ENCODE peak calls at places on chromosomes 13 and 19, in seven cellular contexts. U, D, L, N, Y, T and W are unnamed samples.

GRCh38 chr13:34265016-34265692 is 447.2 kb downstream of the RFC3 start:
- DNase-seq in Y (no peak), D (no peak), L (no peak), U (no peak), T (no peak), N (no peak), W (no peak)

GRCh38 chr13:26991508-26992181 is 180.0 kb downstream of the USP12 start:
- DNase-seq in T (no peak), N (no peak), Y (no peak), L (peak), D (no peak), U (no peak), W (peak)

GRCh38 chr13:64591981-64592380 is 2638.2 kb downstream of the PCDH9 start:
- DNase-seq in N (no peak), L (no peak), D (no peak), Y (no peak), U (peak), T (no peak), W (no peak)

GRCh38 chr19:35140207-35140897 is 1.7 kb downstream of the FXYD1 start:
- DNase-seq in L (no peak), T (no peak), Y (no peak), U (no peak), D (no peak), N (no peak), W (no peak)

GRCh38 chr13:112014857-112015256 is 52.1 kb upstream of the SOX1 start:
- DNase-seq in L (no peak), D (no peak), T (no peak), U (no peak), Y (no peak), N (no peak), W (no peak)

GRCh38 chr13:58587183-58587582 is 955.6 kb downstream of the PCDH17 start:
- DNase-seq in N (no peak), T (peak), L (no peak), D (no peak), Y (no peak), U (no peak), W (no peak)

GRCh38 chr13:37797606-37798005 is 72.0 kb downstream of the TRPC4 start:
- DNase-seq in N (no peak), Y (no peak), T (no peak), D (no peak), U (no peak), L (no peak), W (no peak)

GRCh38 chr13:99746857-99747710 is 224.5 kb downstream of the ZIC5 start:
- DNase-seq in T (no peak), Y (no peak), N (no peak), D (no peak), U (no peak), L (no peak), W (no peak)

GRCh38 chr13:90766503-90766902 is 581.0 kb upstream of the MIR17HG start:
- DNase-seq in D (no peak), L (no peak), T (no peak), N (no peak), Y (no peak), U (no peak), W (no peak)

GRCh38 chr13:57114945-57115344 is 25.8 kb upstream of the PRR20A start:
- DNase-seq in N (no peak), L (no peak), T (no peak), U (no peak), Y (no peak), D (no peak), W (no peak)

GRCh38 chr19:3983936-3984583 is 1.2 kb downstream of the EEF2 start:
- DNase-seq in N (peak), Y (no peak), D (no peak), U (no peak), T (no peak), L (no peak), W (no peak)

GRCh38 chr13:112619730-112620639 is 32.0 kb upstream of the TUBGCP3 start:
- DNase-seq in D (peak), T (no peak), Y (peak), N (no peak), L (no peak), U (no peak), W (no peak)

GRCh38 chr19:47493378-47494210 is 9.6 kb upstream of the KPTN start:
- DNase-seq in D (peak), Y (no peak), L (no peak), N (no peak), T (no peak), U (no peak), W (no peak)

GRCh38 chr19:17762505-17763229 is 11.4 kb downstream of the FCHO1 start:
- DNase-seq in N (no peak), Y (no peak), U (no peak), T (no peak), D (no peak), L (no peak), W (no peak)

GRCh38 chr19:23101241-23101640 is 15.6 kb upstream of the ZNF730 start:
- DNase-seq in L (no peak), N (no peak), T (no peak), U (no peak), D (no peak), Y (no peak), W (no peak)

GRCh38 chr19:4861147-4861546 is 6.3 kb downstream of the PLIN3 start:
- DNase-seq in Y (no peak), D (no peak), T (no peak), U (no peak), N (peak), L (no peak), W (no peak)

GRCh38 chr19:43467730-43468129 is 2.3 kb upstream of the LYPD3 start:
- DNase-seq in N (no peak), T (no peak), Y (no peak), D (no peak), L (no peak), U (no peak), W (no peak)

GRCh38 chr19:19451429-19452240 is 46.2 kb downstream of the GATAD2A start:
- DNase-seq in N (no peak), Y (no peak), D (no peak), U (no peak), T (peak), L (no peak), W (no peak)

GRCh38 chr19:41223431-41224234 is 4.6 kb downstream of the AXL start:
- DNase-seq in N (peak), Y (no peak), T (no peak), L (no peak), U (no peak), D (no peak), W (no peak)

GRCh38 chr13:44648392-44649117 is 72.4 kb upstream of the TSC22D1 start:
- DNase-seq in U (no peak), L (no peak), Y (no peak), N (no peak), T (peak), D (no peak), W (no peak)

GRCh38 chr19:44260343-44260681 is 626 bp downstream of the ZNF233 start:
- DNase-seq in L (no peak), D (no peak), Y (no peak), T (peak), N (no peak), U (no peak), W (peak)

GRCh38 chr13:67726979-67727378 is 496.8 kb upstream of the PCDH9 start:
- DNase-seq in U (no peak), Y (no peak), T (no peak), N (no peak), L (no peak), D (no peak), W (no peak)

GRCh38 chr19:51341066-51341465 is 873 bp downstream of the VSIG10L start:
- DNase-seq in N (no peak), L (no peak), T (no peak), U (no peak), Y (no peak), D (no peak), W (no peak)

GRCh38 chr19:46634656-46635218 is 1.3 kb downstream of the GNG8 start:
- DNase-seq in L (no peak), Y (no peak), N (no peak), T (no peak), U (no peak), D (no peak), W (no peak)

GRCh38 chr13:35908221-35908620 is 223.0 kb downstream of the DCLK1 start:
- DNase-seq in U (no peak), Y (no peak), N (no peak), L (no peak), D (no peak), T (no peak), W (no peak)

GRCh38 chr13:18921063-18921462 is 260.6 kb downstream of the TUBA3C start:
- DNase-seq in L (no peak), T (no peak), D (no peak), U (no peak), Y (no peak), N (no peak), W (no peak)

GRCh38 chr13:29118471-29118870 is 298.3 kb downstream of the MTUS2 start:
- DNase-seq in D (no peak), Y (no peak), N (no peak), T (no peak), L (no peak), U (no peak), W (no peak)

GRCh38 chr19:6424190-6424938 is at the start of gene KHSRP:
- DNase-seq in D (no peak), L (no peak), T (no peak), N (no peak), U (no peak), Y (no peak), W (no peak)

GRCh38 chr13:110166598-110166997 is 140.4 kb downstream of the COL4A1 start:
- DNase-seq in D (no peak), Y (no peak), L (no peak), T (no peak), U (no peak), N (no peak), W (no peak)

GRCh38 chr19:46528601-46529447 is 33.2 kb upstream of the PNMA8B start:
- DNase-seq in U (no peak), Y (no peak), T (no peak), D (no peak), L (peak), N (no peak), W (no peak)